ENCODE peak calls at places on chromosomes 1 and 21, in six cellular contexts. One of them, this sample, is unnamed.

GRCh38 chr1:72432645-72433267 is 150.4 kb upstream of the NEGR1 start:
- DNase-seq in mammary epithelial cell: no peak
- DNase-seq in esophagus squamous epithelium: no peak
- DNase-seq in tibial artery: no peak
- DNase-seq in K562: no peak
- DNase-seq in cardiac muscle cell: no peak
- DNase-seq in this sample: no peak

GRCh38 chr1:196152086-196152485 is 456.2 kb downstream of the KCNT2 start:
- DNase-seq in mammary epithelial cell: no peak
- DNase-seq in esophagus squamous epithelium: no peak
- DNase-seq in tibial artery: no peak
- DNase-seq in K562: no peak
- DNase-seq in cardiac muscle cell: no peak
- DNase-seq in this sample: no peak

GRCh38 chr1:78237364-78237916 is 191.7 kb downstream of the GIPC2 start:
- DNase-seq in mammary epithelial cell: peak; percentile 88
- DNase-seq in esophagus squamous epithelium: no peak
- DNase-seq in tibial artery: no peak
- DNase-seq in K562: no peak
- DNase-seq in cardiac muscle cell: no peak
- DNase-seq in this sample: peak; percentile 79

GRCh38 chr1:231311696-231312095 is 26.0 kb downstream of the EXOC8 start:
- DNase-seq in mammary epithelial cell: no peak
- DNase-seq in esophagus squamous epithelium: no peak
- DNase-seq in tibial artery: no peak
- DNase-seq in K562: no peak
- DNase-seq in cardiac muscle cell: no peak
- DNase-seq in this sample: no peak

GRCh38 chr1:20386682-20387081 is 96.0 kb downstream of the VWA5B1 start:
- DNase-seq in mammary epithelial cell: no peak
- DNase-seq in esophagus squamous epithelium: no peak
- DNase-seq in tibial artery: no peak
- DNase-seq in K562: no peak
- DNase-seq in cardiac muscle cell: no peak
- DNase-seq in this sample: no peak

GRCh38 chr1:89855413-89856123 is 34.7 kb downstream of the LRRC8D start:
- DNase-seq in mammary epithelial cell: peak; percentile 74
- DNase-seq in esophagus squamous epithelium: no peak
- DNase-seq in tibial artery: no peak
- DNase-seq in K562: no peak
- DNase-seq in cardiac muscle cell: no peak
- DNase-seq in this sample: no peak

GRCh38 chr1:6984533-6984932 is 199.3 kb downstream of the CAMTA1 start:
- DNase-seq in mammary epithelial cell: no peak
- DNase-seq in esophagus squamous epithelium: no peak
- DNase-seq in tibial artery: no peak
- DNase-seq in K562: no peak
- DNase-seq in cardiac muscle cell: no peak
- DNase-seq in this sample: no peak

GRCh38 chr1:41811051-41811795 is 107.5 kb downstream of the HIVEP3 start:
- DNase-seq in mammary epithelial cell: no peak
- DNase-seq in esophagus squamous epithelium: no peak
- DNase-seq in tibial artery: no peak
- DNase-seq in K562: no peak
- DNase-seq in cardiac muscle cell: no peak
- DNase-seq in this sample: no peak

GRCh38 chr1:171901245-171901644 is 59.9 kb downstream of the DNM3 start:
- DNase-seq in mammary epithelial cell: no peak
- DNase-seq in esophagus squamous epithelium: no peak
- DNase-seq in tibial artery: no peak
- DNase-seq in K562: no peak
- DNase-seq in cardiac muscle cell: no peak
- DNase-seq in this sample: no peak

GRCh38 chr1:43861337-43861736 is 72.3 kb upstream of the ARTN start:
- DNase-seq in mammary epithelial cell: peak; percentile 89
- DNase-seq in esophagus squamous epithelium: no peak
- DNase-seq in tibial artery: no peak
- DNase-seq in K562: no peak
- DNase-seq in cardiac muscle cell: no peak
- DNase-seq in this sample: no peak

GRCh38 chr1:227899141-227899819 is 48.5 kb downstream of the WNT9A start:
- DNase-seq in mammary epithelial cell: no peak
- DNase-seq in esophagus squamous epithelium: no peak
- DNase-seq in tibial artery: peak; percentile 3
- DNase-seq in K562: no peak
- DNase-seq in cardiac muscle cell: no peak
- DNase-seq in this sample: peak; percentile 1

DNA sequence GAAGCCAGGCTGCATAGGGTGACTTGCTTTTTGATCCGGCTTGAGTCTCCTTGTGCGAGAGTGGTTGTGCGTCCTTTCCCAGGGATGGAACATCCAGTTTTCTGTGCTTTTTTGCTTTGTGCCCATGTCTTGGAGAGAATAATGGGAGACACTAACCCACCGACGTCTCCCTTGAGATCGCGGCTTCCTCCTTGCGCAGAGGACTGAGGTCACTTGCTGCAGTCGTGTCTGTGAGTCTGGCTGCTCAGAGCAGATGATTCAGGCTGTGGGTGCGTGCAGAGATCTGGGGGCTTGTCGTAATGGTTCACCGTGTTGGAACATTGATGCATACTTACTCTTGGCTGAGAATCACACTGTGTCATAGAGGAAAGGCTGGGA is 164.5 kb upstream of the CACNA1E start:
- DNase-seq in mammary epithelial cell: no peak
- DNase-seq in esophagus squamous epithelium: no peak
- DNase-seq in tibial artery: no peak
- DNase-seq in K562: no peak
- DNase-seq in cardiac muscle cell: no peak
- DNase-seq in this sample: peak; percentile 70
- H3K4me3 ChIP-seq in mammary epithelial cell: no peak overlapping the region
- H3K4me3 ChIP-seq in esophagus squamous epithelium: no peak overlapping the region
- H3K4me3 ChIP-seq in tibial artery: no peak overlapping the region
- H3K4me3 ChIP-seq in K562: no peak overlapping the region
- H3K4me3 ChIP-seq in cardiac muscle cell: no peak overlapping the region
- H3K4me3 ChIP-seq in this sample: no peak overlapping the region

DNA sequence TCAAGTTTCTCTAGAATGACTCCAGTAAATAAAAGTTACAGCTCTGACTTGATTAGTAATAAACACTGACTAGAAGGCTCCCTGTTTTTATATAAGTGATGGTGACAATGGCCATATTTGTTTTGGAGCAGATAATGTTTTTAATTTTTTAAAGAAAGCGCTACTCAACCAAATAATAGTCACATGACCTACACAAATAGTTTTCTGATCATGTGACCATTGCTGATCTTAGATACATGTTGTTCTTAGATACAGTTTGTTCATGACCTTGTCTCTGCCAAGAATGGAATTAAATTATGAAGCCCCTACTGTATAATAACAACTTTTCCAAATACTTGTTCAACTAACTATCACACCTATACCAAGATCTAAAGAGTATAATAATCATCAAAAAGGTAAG is 22.3 kb upstream of the CLDN8 start:
- DNase-seq in mammary epithelial cell: no peak
- DNase-seq in esophagus squamous epithelium: no peak
- DNase-seq in tibial artery: no peak
- DNase-seq in K562: no peak
- DNase-seq in cardiac muscle cell: no peak
- DNase-seq in this sample: no peak
- H3K9me3 ChIP-seq in mammary epithelial cell: no peaks in the 10 kb centered on the region
- H3K9me3 ChIP-seq in esophagus squamous epithelium: no peaks in the 10 kb centered on the region
- H3K9me3 ChIP-seq in tibial artery: no peaks in the 10 kb centered on the region
- H3K9me3 ChIP-seq in K562: no peaks in the 10 kb centered on the region
- H3K9me3 ChIP-seq in cardiac muscle cell: no peaks in the 10 kb centered on the region
- H3K9me3 ChIP-seq in this sample: no peaks in the 10 kb centered on the region

DNA sequence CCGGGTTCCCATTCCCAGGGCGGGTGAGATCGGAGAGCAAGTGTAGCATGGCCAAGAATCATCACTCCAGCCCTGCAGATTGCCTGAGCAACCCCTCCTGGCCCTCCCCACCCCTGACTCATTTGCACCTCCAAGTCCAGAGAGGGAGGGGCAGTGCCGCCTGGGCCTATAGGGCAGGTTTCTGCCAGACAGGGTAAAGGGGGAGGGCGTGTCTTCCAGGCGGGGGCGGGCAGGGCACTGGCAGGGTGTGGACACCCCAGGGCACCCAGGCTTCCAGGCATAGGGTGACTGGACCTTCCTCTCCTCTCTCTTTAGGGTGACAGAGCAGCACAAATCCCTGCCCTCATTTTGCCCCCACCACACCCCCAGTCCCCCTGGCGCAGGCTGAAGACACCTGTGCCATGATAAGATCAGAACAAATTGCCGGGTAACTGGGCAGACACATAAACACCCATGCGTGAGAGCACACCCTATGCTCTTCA is 3.2 kb upstream of the CRYBG2 start:
- DNase-seq in mammary epithelial cell: peak; percentile 77
- DNase-seq in esophagus squamous epithelium: no peak
- DNase-seq in tibial artery: no peak
- DNase-seq in K562: no peak
- DNase-seq in cardiac muscle cell: no peak
- DNase-seq in this sample: peak; percentile 54
- H3K27me3 ChIP-seq in mammary epithelial cell: no peaks in the 10 kb centered on the region
- H3K27me3 ChIP-seq in esophagus squamous epithelium: peaks cover 9% of the 10 kb centered on the region
- H3K27me3 ChIP-seq in tibial artery: no peaks in the 10 kb centered on the region
- H3K27me3 ChIP-seq in K562: no peaks in the 10 kb centered on the region
- H3K27me3 ChIP-seq in cardiac muscle cell: peaks cover 55% of the 10 kb centered on the region
- H3K27me3 ChIP-seq in this sample: no peaks in the 10 kb centered on the region

GRCh38 chr1:23627065-23627464 is 64.5 kb upstream of the RPL11 start:
- DNase-seq in mammary epithelial cell: no peak
- DNase-seq in esophagus squamous epithelium: no peak
- DNase-seq in tibial artery: no peak
- DNase-seq in K562: no peak
- DNase-seq in cardiac muscle cell: no peak
- DNase-seq in this sample: no peak
- H3K4me3 ChIP-seq in mammary epithelial cell: no peak overlapping the region
- H3K4me3 ChIP-seq in esophagus squamous epithelium: no peak overlapping the region
- H3K4me3 ChIP-seq in tibial artery: no peak overlapping the region
- H3K4me3 ChIP-seq in K562: no peak overlapping the region
- H3K4me3 ChIP-seq in cardiac muscle cell: no peak overlapping the region
- H3K4me3 ChIP-seq in this sample: no peak overlapping the region

This sample was measured in MG63.